ENCODE peak calls at places on chromosome 6, in five cellular contexts. One of them, this sample, is unnamed.

GRCh38 chr6:86010915-86011786 is 368.5 kb upstream of the SYNCRIP start:
- DNase-seq in MM.1S: no peak
- DNase-seq in stomach: no peak
- DNase-seq in tibial artery: no peak
- DNase-seq in heart left ventricle: no peak
- DNase-seq in this sample: no peak

GRCh38 chr6:77368660-77369313 is 94.5 kb downstream of the HTR1B start:
- DNase-seq in MM.1S: peak
- DNase-seq in stomach: peak
- DNase-seq in tibial artery: peak
- DNase-seq in heart left ventricle: peak
- DNase-seq in this sample: no peak

GRCh38 chr6:61192610-61193009 is 1093.4 kb downstream of the KHDRBS2 start:
- DNase-seq in MM.1S: no peak
- DNase-seq in stomach: no peak
- DNase-seq in tibial artery: no peak
- DNase-seq in heart left ventricle: no peak
- DNase-seq in this sample: no peak

GRCh38 chr6:109506841-109507240 is 23.8 kb upstream of the ZBTB24 start:
- DNase-seq in MM.1S: no peak
- DNase-seq in stomach: no peak
- DNase-seq in tibial artery: no peak
- DNase-seq in heart left ventricle: no peak
- DNase-seq in this sample: no peak

GRCh38 chr6:111566873-111567517 is 38.7 kb downstream of the TRAF3IP2 start:
- DNase-seq in MM.1S: no peak
- DNase-seq in stomach: no peak
- DNase-seq in tibial artery: no peak
- DNase-seq in heart left ventricle: peak
- DNase-seq in this sample: no peak

GRCh38 chr6:52330470-52330869 is 31.5 kb upstream of the PAQR8 start:
- DNase-seq in MM.1S: no peak
- DNase-seq in stomach: peak
- DNase-seq in tibial artery: no peak
- DNase-seq in heart left ventricle: no peak
- DNase-seq in this sample: no peak

GRCh38 chr6:81562169-81562568 is 190.3 kb downstream of the TENT5A start:
- DNase-seq in MM.1S: no peak
- DNase-seq in stomach: no peak
- DNase-seq in tibial artery: no peak
- DNase-seq in heart left ventricle: no peak
- DNase-seq in this sample: no peak

GRCh38 chr6:1610497-1611321 is 994 bp downstream of the FOXC1 start:
- DNase-seq in MM.1S: no peak
- DNase-seq in stomach: no peak
- DNase-seq in tibial artery: peak
- DNase-seq in heart left ventricle: no peak
- DNase-seq in this sample: no peak

GRCh38 chr6:17768388-17768787 is 61.7 kb upstream of the NUP153 start:
- DNase-seq in MM.1S: no peak
- DNase-seq in stomach: no peak
- DNase-seq in tibial artery: no peak
- DNase-seq in heart left ventricle: no peak
- DNase-seq in this sample: no peak

GRCh38 chr6:158233214-158233795 is 65.2 kb downstream of the GTF2H5 start:
- DNase-seq in MM.1S: no peak
- DNase-seq in stomach: no peak
- DNase-seq in tibial artery: no peak
- DNase-seq in heart left ventricle: no peak
- DNase-seq in this sample: no peak

GRCh38 chr6:167287513-167288048 is 3.5 kb upstream of the UNC93A start:
- DNase-seq in MM.1S: no peak
- DNase-seq in stomach: peak
- DNase-seq in tibial artery: no peak
- DNase-seq in heart left ventricle: no peak
- DNase-seq in this sample: no peak

GRCh38 chr6:36920546-36920945 is 34.0 kb upstream of the PI16 start:
- DNase-seq in MM.1S: no peak
- DNase-seq in stomach: no peak
- DNase-seq in tibial artery: no peak
- DNase-seq in heart left ventricle: no peak
- DNase-seq in this sample: no peak

GRCh38 chr6:34529665-34530327 is 26.3 kb downstream of the SPDEF start:
- DNase-seq in MM.1S: no peak
- DNase-seq in stomach: peak
- DNase-seq in tibial artery: no peak
- DNase-seq in heart left ventricle: peak
- DNase-seq in this sample: peak

GRCh38 chr6:122482750-122483080 is 11.1 kb upstream of the SERINC1 start:
- DNase-seq in MM.1S: no peak
- DNase-seq in stomach: no peak
- DNase-seq in tibial artery: no peak
- DNase-seq in heart left ventricle: no peak
- DNase-seq in this sample: no peak

GRCh38 chr6:21846541-21847451 is 253.2 kb downstream of the SOX4 start:
- DNase-seq in MM.1S: no peak
- DNase-seq in stomach: no peak
- DNase-seq in tibial artery: no peak
- DNase-seq in heart left ventricle: peak
- DNase-seq in this sample: no peak

GRCh38 chr6:56891754-56892153 is 63.2 kb upstream of the BEND6 start:
- DNase-seq in MM.1S: no peak
- DNase-seq in stomach: no peak
- DNase-seq in tibial artery: no peak
- DNase-seq in heart left ventricle: no peak
- DNase-seq in this sample: no peak

GRCh38 chr6:29596381-29596900 is 11.5 kb downstream of the OR2H2 start:
- DNase-seq in MM.1S: no peak
- DNase-seq in stomach: no peak
- DNase-seq in tibial artery: no peak
- DNase-seq in heart left ventricle: no peak
- DNase-seq in this sample: no peak

GRCh38 chr6:28727559-28728211 is 196.1 kb downstream of the TRIM27 start:
- DNase-seq in MM.1S: peak
- DNase-seq in stomach: no peak
- DNase-seq in tibial artery: no peak
- DNase-seq in heart left ventricle: no peak
- DNase-seq in this sample: no peak

DNA sequence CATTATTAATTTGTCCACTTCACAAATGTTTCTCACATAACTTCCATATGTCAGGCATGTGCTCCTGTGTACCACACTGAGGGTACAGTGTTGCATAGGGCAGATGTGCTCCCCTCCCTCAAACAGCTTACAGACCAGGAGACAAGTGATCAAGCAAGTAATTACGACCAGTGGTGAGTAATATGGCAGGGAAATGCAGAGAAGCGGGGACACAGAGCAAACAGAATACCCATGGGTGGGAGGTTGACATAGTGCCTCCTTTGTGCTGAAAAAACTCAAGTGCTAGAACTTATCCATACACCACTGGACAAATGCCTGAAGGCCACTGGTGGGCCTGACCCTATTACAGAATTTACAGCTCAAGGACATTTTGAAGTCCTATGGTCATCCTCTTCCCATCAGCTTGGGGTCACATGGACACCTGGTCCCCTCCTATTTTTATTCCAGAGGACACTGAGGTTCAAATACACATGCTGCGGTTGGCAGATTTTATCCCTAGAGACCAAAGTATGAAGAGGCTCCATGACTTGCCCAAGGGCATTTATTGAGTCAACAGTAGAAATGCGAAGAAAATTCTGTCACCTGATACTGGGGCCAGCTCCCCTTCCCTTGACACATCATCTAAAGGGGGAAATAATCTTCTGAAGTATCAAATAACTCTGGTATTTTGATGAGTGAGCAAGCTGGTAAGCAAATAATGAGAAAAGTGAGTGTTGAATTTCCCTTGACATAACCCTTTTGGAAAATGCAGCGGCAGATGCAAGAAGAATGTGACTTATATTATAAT is 116.6 kb downstream of the QRSL1 start:
- DNase-seq in MM.1S: no peak
- DNase-seq in stomach: no peak
- DNase-seq in tibial artery: no peak
- DNase-seq in heart left ventricle: no peak
- DNase-seq in this sample: no peak
- H3K27ac ChIP-seq in MM.1S: no peak
- H3K27ac ChIP-seq in stomach: no peak
- H3K27ac ChIP-seq in tibial artery: no peak
- H3K27ac ChIP-seq in heart left ventricle: no peak
- H3K27ac ChIP-seq in this sample: no peak

GRCh38 chr6:134172020-134172766 is 119.8 kb upstream of the SLC2A12 start:
- DNase-seq in MM.1S: no peak
- DNase-seq in stomach: no peak
- DNase-seq in tibial artery: no peak
- DNase-seq in heart left ventricle: no peak
- DNase-seq in this sample: no peak
- H3K27ac ChIP-seq in MM.1S: no peak
- H3K27ac ChIP-seq in stomach: peak
- H3K27ac ChIP-seq in tibial artery: no peak
- H3K27ac ChIP-seq in heart left ventricle: peak
- H3K27ac ChIP-seq in this sample: peak

DNA sequence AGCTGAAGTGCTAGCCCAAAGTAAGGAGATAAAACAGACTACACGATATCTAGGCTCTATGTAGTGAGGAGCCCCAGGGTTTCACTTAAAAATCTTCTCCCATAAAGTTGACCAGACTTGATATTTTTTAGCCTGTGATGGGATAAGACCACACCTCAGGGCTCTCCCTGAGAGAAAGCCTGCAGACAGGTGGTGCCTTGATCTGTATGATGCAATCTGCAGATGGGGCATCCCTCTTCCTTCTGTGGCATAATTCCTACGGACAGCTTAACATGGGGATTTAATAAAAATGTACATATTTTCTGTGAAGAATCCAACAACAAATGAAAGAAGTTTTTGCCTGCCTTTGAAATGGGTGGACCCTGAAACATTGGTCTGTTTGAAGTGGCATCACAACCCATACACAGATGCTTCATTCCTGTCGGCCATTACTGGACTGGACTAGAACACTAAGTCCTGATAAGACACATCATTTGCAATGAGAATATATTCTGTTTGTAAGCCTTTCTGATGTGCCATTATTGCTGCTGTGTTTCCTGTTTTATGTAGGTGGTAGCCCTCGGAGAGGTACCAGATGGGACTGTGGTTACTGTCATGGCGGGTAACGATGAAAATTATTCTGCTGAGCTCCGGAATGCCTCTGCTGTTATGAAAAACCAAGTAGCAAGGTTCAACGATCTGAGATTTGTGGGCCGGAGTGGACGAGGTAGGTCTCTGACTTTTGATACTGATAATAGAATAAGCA is 53.8 kb upstream of the SUPT3H start:
- DNase-seq in MM.1S: no peak
- DNase-seq in stomach: no peak
- DNase-seq in tibial artery: no peak
- DNase-seq in heart left ventricle: no peak
- DNase-seq in this sample: no peak
- H3K27ac ChIP-seq in MM.1S: no peak
- H3K27ac ChIP-seq in stomach: no peak
- H3K27ac ChIP-seq in tibial artery: no peak
- H3K27ac ChIP-seq in heart left ventricle: no peak
- H3K27ac ChIP-seq in this sample: no peak

GRCh38 chr6:140436023-140436811 is 1061.8 kb upstream of the CITED2 start:
- DNase-seq in MM.1S: no peak
- DNase-seq in stomach: no peak
- DNase-seq in tibial artery: no peak
- DNase-seq in heart left ventricle: no peak
- DNase-seq in this sample: no peak
- H3K27ac ChIP-seq in MM.1S: no peak
- H3K27ac ChIP-seq in stomach: no peak
- H3K27ac ChIP-seq in tibial artery: no peak
- H3K27ac ChIP-seq in heart left ventricle: no peak
- H3K27ac ChIP-seq in this sample: no peak

DNA sequence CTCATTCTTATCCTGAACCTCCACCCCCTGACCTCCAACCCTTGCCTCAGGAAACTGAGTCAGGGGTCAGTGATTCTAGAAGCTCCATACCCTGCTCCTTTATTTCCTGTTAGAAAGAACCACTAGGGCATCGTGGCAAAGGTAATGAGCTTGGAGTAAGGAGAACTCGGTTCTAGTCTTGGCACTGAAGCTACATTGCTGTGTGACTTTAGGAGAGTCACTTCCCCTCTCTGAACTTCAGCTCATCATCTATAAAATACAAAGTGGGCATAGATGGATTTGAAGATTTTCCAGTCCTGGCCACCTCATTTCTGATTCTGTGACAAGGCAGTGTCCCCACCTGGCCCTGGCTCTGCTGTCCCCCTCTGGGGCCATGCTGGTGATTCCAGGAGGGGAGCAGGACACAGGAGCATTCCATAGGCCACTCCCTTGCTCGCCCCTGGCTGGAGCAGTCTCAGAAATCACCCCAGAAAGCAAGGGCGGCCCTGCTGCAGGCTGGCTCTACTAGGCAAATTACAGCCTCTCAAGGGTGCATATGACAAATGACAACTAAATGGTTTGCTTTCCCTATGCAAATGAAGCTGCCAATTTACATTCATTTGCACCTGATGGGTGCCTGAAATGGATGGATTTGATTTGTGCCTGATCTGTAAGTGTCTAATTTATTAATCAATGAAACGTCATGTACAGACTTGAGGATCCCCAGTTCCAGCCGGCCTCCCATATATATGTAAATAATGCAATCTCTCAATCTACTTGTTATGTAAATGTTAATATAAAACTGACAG is 62.2 kb downstream of the LRFN2 start:
- DNase-seq in MM.1S: no peak
- DNase-seq in stomach: no peak
- DNase-seq in tibial artery: no peak
- DNase-seq in heart left ventricle: no peak
- DNase-seq in this sample: no peak
- H3K27ac ChIP-seq in MM.1S: no peak
- H3K27ac ChIP-seq in stomach: no peak
- H3K27ac ChIP-seq in tibial artery: no peak
- H3K27ac ChIP-seq in heart left ventricle: no peak
- H3K27ac ChIP-seq in this sample: no peak